ENCODE peak calls at places on chromosomes 16 and 17, in four cellular contexts. N is IMR-90, Y is mesendoderm, U is H1. B is an unnamed sample.

GRCh38 chr16:89855301-89855945 is 18.0 kb upstream of the TCF25 start:
- DNase-seq in U (no peak), Y (no peak), N (no peak), B (no peak)

GRCh38 chr16:30526137-30526822 is at the start of gene ZNF768:
- DNase-seq in N (no peak), U (no peak), Y (peak), B (peak)

GRCh38 chr17:79993390-79994221 is 42.1 kb downstream of the TBC1D16 start:
- DNase-seq in Y (peak), N (peak), U (peak), B (peak)

GRCh38 chr17:13646411-13646810 is 44.7 kb upstream of the HS3ST3A1 start:
- DNase-seq in N (peak), U (no peak), Y (no peak), B (no peak)

GRCh38 chr16:9091867-9092281 is 430 bp downstream of the HAPSTR1 start:
- DNase-seq in U (no peak), Y (peak), N (no peak), B (no peak)

GRCh38 chr17:38741853-38742421 is 6.2 kb downstream of the PCGF2 start:
- DNase-seq in U (no peak), N (no peak), Y (no peak), B (no peak)

GRCh38 chr17:43927101-43927935 is 15.0 kb downstream of the PPY start:
- DNase-seq in U (no peak), N (no peak), Y (no peak), B (no peak)

GRCh38 chr16:53045554-53046250 is 7.0 kb downstream of the CHD9NB start:
- DNase-seq in N (no peak), U (no peak), Y (no peak), B (no peak)

GRCh38 chr16:1271380-1271749 is 15.5 kb downstream of the TPSD1 start:
- DNase-seq in N (no peak), U (no peak), Y (no peak), B (no peak)

GRCh38 chr17:45413498-45413923 is 19.2 kb downstream of the ARHGAP27 start:
- DNase-seq in U (no peak), N (no peak), Y (no peak), B (no peak)

GRCh38 chr17:56792267-56792666 is 41.5 kb downstream of the C17orf67 start:
- DNase-seq in N (no peak), Y (no peak), U (no peak), B (no peak)

GRCh38 chr17:4881761-4882555 is 17.4 kb upstream of the C17orf107 start:
- DNase-seq in Y (peak), U (no peak), N (peak), B (peak)

GRCh38 chr17:76554131-76554530 is 14.3 kb downstream of the PRCD start:
- DNase-seq in N (no peak), Y (no peak), U (no peak), B (no peak)

GRCh38 chr17:81940538-81941483 is 3.7 kb upstream of the PYCR1 start:
- DNase-seq in N (no peak), Y (no peak), U (no peak), B (no peak)

GRCh38 chr16:28902909-28903308 is 22.1 kb downstream of the RABEP2 start:
- DNase-seq in Y (no peak), U (no peak), N (no peak), B (no peak)

DNA sequence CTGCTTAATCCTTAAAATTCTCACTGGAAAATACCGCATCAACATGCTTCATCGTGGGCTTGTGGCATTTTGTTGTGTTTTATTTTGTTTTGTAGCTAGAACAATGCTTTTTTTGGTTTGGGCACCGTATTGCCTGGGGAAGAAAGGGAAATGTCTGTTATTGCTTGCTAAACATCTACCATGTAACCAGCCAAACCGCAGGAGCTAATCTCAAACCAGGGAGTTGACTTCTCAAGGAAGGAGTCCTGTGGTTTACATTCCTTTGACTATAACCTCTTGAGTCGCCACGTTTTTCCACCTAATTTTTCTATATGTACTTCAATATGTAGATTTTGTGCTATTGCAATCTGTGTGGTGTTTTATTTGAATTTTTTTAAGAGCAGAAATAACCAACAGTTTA is 593.5 kb upstream of the SOX9 start:
- DNase-seq in N (peak), U (no peak), Y (no peak), B (no peak)
- H4K5ac ChIP-seq in N (no peak), U (no peak), Y (no peak), B (no peak)

GRCh38 chr17:74643826-74644225 is 20.3 kb upstream of the CD300E start:
- DNase-seq in N (no peak), Y (peak), U (no peak), B (no peak)
- H4K8ac ChIP-seq in N (no peak), Y (no peak), U (no peak), B (no peak)

GRCh38 chr16:58054289-58054688 is 28.7 kb downstream of the MMP15 start:
- DNase-seq in Y (no peak), N (no peak), U (no peak), B (no peak)

GRCh38 chr16:58053682-58054005 is 28.1 kb downstream of the MMP15 start:
- DNase-seq in U (no peak), Y (no peak), N (no peak), B (no peak)

GRCh38 chr16:58057784-58058183 is 32.2 kb downstream of the MMP15 start:
- DNase-seq in U (no peak), N (no peak), Y (no peak), B (no peak)

GRCh38 chr16:58056580-58056979 is 31.0 kb downstream of the MMP15 start:
- DNase-seq in U (no peak), Y (no peak), N (no peak), B (no peak)

DNA sequence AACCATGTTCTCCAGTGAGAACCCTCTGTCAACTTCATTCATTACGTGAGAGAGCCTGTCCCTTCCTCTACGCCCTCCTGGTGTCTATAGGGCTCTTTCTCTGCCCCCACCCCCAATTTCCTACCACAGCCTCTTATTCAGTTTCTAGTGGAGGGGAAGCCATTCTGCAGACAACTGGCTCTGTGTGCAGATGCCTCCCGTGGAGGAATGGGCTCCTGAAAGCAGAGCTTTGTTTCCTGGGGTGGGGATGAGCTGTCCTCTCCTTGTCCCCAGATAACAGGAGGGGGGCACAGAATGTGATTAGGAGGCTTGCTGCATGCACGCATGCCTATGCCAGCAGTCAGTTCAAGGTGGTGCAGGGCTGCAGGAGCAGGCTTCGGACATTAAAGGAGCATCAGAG is 31.6 kb downstream of the MMP15 start:
- DNase-seq in U (no peak), Y (no peak), N (no peak), B (no peak)
- H4K5ac ChIP-seq in U (no peak), Y (no peak), N (no peak), B (no peak)

GRCh38 chr16:85036398-85037049 is 8.9 kb downstream of the KIAA0513 start:
- DNase-seq in N (no peak), Y (no peak), U (no peak), B (no peak)
- H4K8ac ChIP-seq in N (no peak), Y (no peak), U (no peak), B (no peak)

DNA sequence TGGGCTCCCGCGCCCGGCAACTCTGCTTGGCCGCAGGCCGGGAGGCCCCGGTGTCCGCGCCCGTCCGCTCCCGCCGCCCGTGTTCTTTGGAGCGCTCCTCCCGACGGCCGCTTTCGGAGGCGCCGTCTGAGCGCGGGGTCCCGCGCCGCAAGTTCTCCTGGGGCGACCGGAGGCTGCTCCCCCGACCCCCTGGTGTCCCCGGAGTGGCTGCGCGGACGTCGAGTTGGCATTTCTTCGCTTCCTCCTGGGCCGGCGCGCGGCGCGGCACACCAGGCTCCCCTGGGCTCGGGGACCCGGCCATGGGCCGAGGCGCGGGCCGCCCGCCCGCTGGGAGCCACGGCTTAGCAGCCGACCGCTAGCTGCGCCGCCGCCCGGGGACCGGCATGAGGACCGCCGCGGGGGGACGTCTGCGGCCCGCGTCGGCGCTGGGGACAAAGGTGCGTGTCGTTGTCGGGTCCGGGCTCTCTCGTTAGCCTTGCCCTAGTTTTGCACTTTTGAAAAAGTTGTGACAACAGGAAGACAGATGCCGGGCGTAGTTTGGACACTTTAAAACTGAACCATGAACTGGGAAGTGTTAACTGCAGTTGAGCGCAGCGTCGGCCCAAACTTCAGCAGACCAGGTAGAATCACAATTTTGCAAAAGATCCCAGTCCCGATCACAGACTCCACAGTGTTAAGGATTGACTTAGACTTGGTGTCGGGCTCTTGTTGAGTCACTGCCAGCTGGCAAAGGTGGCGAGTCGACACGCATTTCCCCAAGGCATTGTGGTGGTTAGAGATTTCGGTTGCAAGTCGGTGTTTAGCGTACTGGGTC is 700 bp downstream of the UBN1 start:
- DNase-seq in Y (peak), N (peak), U (no peak), B (peak)
- H4K5ac ChIP-seq in Y (no peak), N (no peak), U (no peak), B (no peak)

GRCh38 chr17:78184311-78184710 is 2.5 kb downstream of the TK1 start:
- DNase-seq in Y (no peak), N (no peak), U (no peak), B (no peak)
- H4K8ac ChIP-seq in Y (no peak), N (peak), U (no peak), B (no peak)